ENCODE peak calls at places on chromosomes 6 and 20, in five cellular contexts. A is AG04449; R is brain microvascular endothelial cell; W is CD8-positive, alpha-beta T cell; P is endodermal cell. S is an unnamed sample.

GRCh38 chr20:3276400-3277015 is 37.5 kb upstream of the SLC4A11 start:
- DNase-seq in A (no peak), P (peak; percentile 77), W (no peak), R (peak; percentile 14), S (no peak)

GRCh38 chr6:148700713-148701392 is 46.0 kb upstream of the UST start:
- DNase-seq in R (peak; percentile 31), P (no peak), W (no peak), A (no peak), S (no peak)

GRCh38 chr20:19918965-19919329 is 98.2 kb upstream of the NAA20 start:
- DNase-seq in R (no peak), A (no peak), P (no peak), W (no peak), S (no peak)

GRCh38 chr20:46253391-46253790 is 54.9 kb downstream of the CDH22 start:
- DNase-seq in R (no peak), P (peak; percentile 83), A (no peak), W (no peak), S (no peak)

GRCh38 chr20:56986476-56986875 is 280.0 kb downstream of the BMP7 start:
- DNase-seq in W (no peak), P (no peak), A (no peak), R (no peak), S (no peak)

GRCh38 chr6:44667668-44668390 is 280.3 kb downstream of the CDC5L start:
- DNase-seq in R (no peak), P (peak; percentile 94), W (no peak), A (no peak), S (no peak)

GRCh38 chr20:24863356-24863755 is 85.7 kb upstream of the CST7 start:
- DNase-seq in W (no peak), A (peak; percentile 65), P (no peak), R (peak; percentile 3), S (no peak)

GRCh38 chr6:90025418-90026089 is 131.3 kb downstream of the GJA10 start:
- DNase-seq in W (no peak), R (peak; percentile 86), P (no peak), A (peak; percentile 73), S (no peak)

GRCh38 chr6:73328790-73329189 is 25.3 kb downstream of the DPPA5 start:
- DNase-seq in W (no peak), P (no peak), R (no peak), A (no peak), S (no peak)

GRCh38 chr20:25233016-25233772 is 14.7 kb upstream of the PYGB start:
- DNase-seq in R (peak; percentile 54), A (no peak), W (no peak), P (no peak), S (no peak)

GRCh38 chr6:106122306-106122940 is 36.3 kb downstream of the PRDM1 start:
- DNase-seq in R (no peak), W (no peak), A (no peak), P (no peak), S (no peak)

GRCh38 chr20:50320910-50321796 is 130.5 kb downstream of the CEBPB start:
- DNase-seq in W (no peak), R (peak; percentile 92), A (peak; percentile 62), P (peak; percentile 97), S (peak; percentile 69)

DNA sequence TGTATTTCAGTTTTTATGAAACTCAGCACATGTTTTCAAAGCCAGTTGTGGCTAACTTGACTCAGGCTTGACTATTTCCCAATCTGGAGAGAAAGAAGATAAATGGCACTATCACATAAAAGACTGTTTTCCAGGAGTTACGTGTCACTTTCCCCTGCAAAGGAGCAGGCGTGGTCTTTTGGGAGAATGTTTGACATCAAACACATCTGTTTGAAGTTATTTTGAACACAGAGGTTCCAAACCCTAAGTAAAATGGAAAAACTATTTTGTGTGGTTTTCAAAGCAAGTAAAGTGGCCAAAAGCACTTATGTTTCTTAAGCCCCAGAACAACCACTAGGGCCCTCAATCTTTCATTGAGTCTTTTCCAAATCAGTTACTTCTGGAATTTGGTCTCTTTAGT is 89.7 kb downstream of the FOXF2 start:
- DNase-seq in A (no peak), P (no peak), R (no peak), W (no peak), S (no peak)
- TF ChIP-seq CTCF in A (no peak), P (peak; percentile 54), R (peak; percentile 22), W (no peak), S (no peak)

GRCh38 chr6:12162203-12162602 is 128.0 kb upstream of the EDN1 start:
- DNase-seq in P (no peak), W (no peak), A (no peak), R (no peak), S (no peak)

GRCh38 chr6:12163744-12164507 is 126.2 kb upstream of the EDN1 start:
- DNase-seq in P (no peak), W (no peak), R (no peak), A (no peak), S (no peak)

GRCh38 chr6:12164508-12164770 is 125.7 kb upstream of the EDN1 start:
- DNase-seq in W (no peak), R (no peak), A (no peak), P (no peak), S (no peak)

GRCh38 chr6:12165297-12165696 is 124.9 kb upstream of the EDN1 start:
- DNase-seq in P (no peak), W (no peak), R (no peak), A (no peak), S (no peak)

DNA sequence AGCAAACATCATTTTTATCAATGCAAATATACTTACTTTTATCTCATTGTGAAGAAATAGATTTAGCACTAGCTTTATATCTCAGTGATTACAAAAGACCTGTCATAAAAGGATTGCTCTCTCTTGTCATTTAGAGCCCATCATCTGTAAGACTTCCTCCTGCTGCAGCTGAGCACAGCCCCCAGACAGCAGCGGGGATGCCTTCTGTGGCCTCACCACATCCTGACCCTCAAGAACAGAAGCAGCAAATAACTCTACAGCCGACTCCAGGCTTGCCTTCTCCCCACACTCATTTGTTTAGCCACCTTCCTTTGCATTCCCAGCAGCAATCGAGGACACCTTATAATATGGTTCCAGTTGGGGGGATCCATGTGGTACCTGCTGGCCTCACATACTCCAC is 127.0 kb upstream of the EDN1 start:
- DNase-seq in W (peak; percentile 22), A (no peak), R (no peak), P (no peak), S (no peak)
- TF ChIP-seq CTCF in W (no peak), A (no peak), R (no peak), P (no peak), S (no peak)

GRCh38 chr20:63957004-63957689 is 931 bp upstream of the UCKL1 start:
- DNase-seq in A (no peak), R (no peak), P (peak; percentile 93), W (peak; percentile 50), S (no peak)
- TF ChIP-seq CTCF in A (no peak), R (peak; percentile 26), P (peak; percentile 55), W (no peak), S (no peak)

GRCh38 chr6:33205172-33206026 is 944 bp downstream of the HSD17B8 start:
- DNase-seq in W (no peak), P (peak; percentile 77), A (no peak), R (no peak), S (no peak)
- TF ChIP-seq CTCF in W (no peak), P (peak; percentile 50), A (no peak), R (no peak), S (no peak)

GRCh38 chr6:42744351-42744890 is 1.5 kb downstream of the TBCC start:
- DNase-seq in R (no peak), W (no peak), A (no peak), P (no peak), S (no peak)
- TF ChIP-seq CTCF in R (no peak), W (no peak), A (no peak), P (no peak), S (no peak)

GRCh38 chr6:75504902-75505233 is 11.3 kb upstream of the FILIP1 start:
- DNase-seq in W (no peak), P (no peak), A (no peak), R (no peak), S (no peak)
- TF ChIP-seq CTCF in W (no peak), P (no peak), A (peak; percentile 16), R (peak; percentile 35), S (no peak)

GRCh38 chr6:108726726-108727339 is 121.4 kb upstream of the ARMC2 start:
- DNase-seq in P (no peak), R (no peak), W (no peak), A (no peak), S (no peak)

GRCh38 chr6:108730556-108731228 is 117.5 kb upstream of the ARMC2 start:
- DNase-seq in W (no peak), P (peak; percentile 65), A (no peak), R (no peak), S (no peak)

GRCh38 chr6:108727966-108728730 is 120.1 kb upstream of the ARMC2 start:
- DNase-seq in P (peak; percentile 30), W (no peak), R (no peak), A (no peak), S (no peak)

GRCh38 chr6:108731229-108731565 is 117.0 kb upstream of the ARMC2 start:
- DNase-seq in A (no peak), R (no peak), P (peak; percentile 52), W (no peak), S (no peak)

GRCh38 chr6:108728826-108729225 is 119.4 kb upstream of the ARMC2 start:
- DNase-seq in W (no peak), A (no peak), P (no peak), R (no peak), S (no peak)
- TF ChIP-seq CTCF in W (no peak), A (no peak), P (no peak), R (no peak), S (no peak)